ENCODE peak calls at places on chromosomes 11 and 22, in nine cellular contexts. O is fibroblast of pulmonary artery; F is NCI-H460; D is T-cell; X is AG08395; H is transverse colon; W is NCI-H2029 treated with DMSO at 0.1 percent for 48 hours; Y is stimulated activated CD8-positive, alpha-beta memory T cell treated with anti-CD3 and anti-CD28 coated beads, Interleukin-15, amount 100 ng/mL, for 1 hour; I is NCI-H345. A is an unnamed sample.

GRCh38 chr11:2691991-2692841 is 7.6 kb downstream of the KCNQ1OT1 start:
- DNase-seq in O (no peak), F (no peak), D (no peak), X (no peak), H (no peak), W (peak), Y (no peak), I (peak), A (no peak)

GRCh38 chr11:75673977-75674582 is 5.2 kb upstream of the MAP6 start:
- DNase-seq in O (peak), F (peak), D (no peak), X (peak), H (no peak), W (no peak), Y (no peak), I (no peak), A (peak)

GRCh38 chr22:29231971-29232959 is 26.6 kb downstream of the EMID1 start:
- DNase-seq in O (peak), F (no peak), D (no peak), X (no peak), H (no peak), W (no peak), Y (no peak), I (no peak), A (peak)

GRCh38 chr11:84947070-84947469 is 680.1 kb downstream of the DLG2 start:
- DNase-seq in O (no peak), F (no peak), D (no peak), X (no peak), H (no peak), W (no peak), Y (no peak), I (no peak), A (no peak)

GRCh38 chr22:17213976-17214375 is 5.3 kb downstream of the ADA2 start:
- DNase-seq in O (peak), F (peak), D (peak), X (no peak), H (peak), W (no peak), Y (peak), I (no peak), A (peak)

GRCh38 chr11:44319170-44319551 is 9.2 kb upstream of the ALX4 start:
- DNase-seq in O (no peak), F (no peak), D (no peak), X (no peak), H (no peak), W (no peak), Y (no peak), I (no peak), A (no peak)

GRCh38 chr11:100525635-100526034 is 161.5 kb upstream of the ARHGAP42 start:
- DNase-seq in O (no peak), F (no peak), D (no peak), X (no peak), H (no peak), W (no peak), Y (no peak), I (no peak), A (no peak)

GRCh38 chr11:66676279-66676919 is 1.3 kb downstream of the RBM4B start:
- DNase-seq in O (no peak), F (no peak), D (no peak), X (no peak), H (no peak), W (no peak), Y (no peak), I (no peak), A (no peak)

GRCh38 chr11:127071606-127072005 is 71.0 kb upstream of the KIRREL3 start:
- DNase-seq in O (no peak), F (no peak), D (no peak), X (no peak), H (no peak), W (no peak), Y (no peak), I (peak), A (no peak)

GRCh38 chr11:70200212-70200844 is 2.8 kb upstream of the FADD start:
- DNase-seq in O (no peak), F (no peak), D (no peak), X (no peak), H (no peak), W (no peak), Y (no peak), I (no peak), A (no peak)

GRCh38 chr11:120401506-120401905 is 65.3 kb downstream of the ARHGEF12 start:
- DNase-seq in O (no peak), F (no peak), D (no peak), X (no peak), H (no peak), W (peak), Y (no peak), I (no peak), A (no peak)

GRCh38 chr22:47333625-47334024 is 571.2 kb downstream of the TBC1D22A start:
- DNase-seq in O (peak), F (no peak), D (no peak), X (peak), H (no peak), W (peak), Y (no peak), I (peak), A (peak)

GRCh38 chr11:74680703-74681531 is 50.3 kb downstream of the CHRDL2 start:
- DNase-seq in O (no peak), F (no peak), D (peak), X (no peak), H (peak), W (no peak), Y (no peak), I (no peak), A (no peak)

GRCh38 chr11:126700773-126701554 is 299.6 kb downstream of the KIRREL3 start:
- DNase-seq in O (no peak), F (no peak), D (no peak), X (no peak), H (no peak), W (no peak), Y (no peak), I (no peak), A (no peak)

GRCh38 chr11:123195182-123196059 is at the start of gene CLMP:
- DNase-seq in O (peak), F (no peak), D (no peak), X (peak), H (peak), W (no peak), Y (no peak), I (no peak), A (peak)

GRCh38 chr11:27865105-27865504 is 164.8 kb upstream of the BDNF start:
- DNase-seq in O (no peak), F (no peak), D (no peak), X (no peak), H (no peak), W (no peak), Y (no peak), I (no peak), A (no peak)

GRCh38 chr11:75627879-75628668 is 40.8 kb downstream of the MAP6 start:
- DNase-seq in O (peak), F (no peak), D (no peak), X (peak), H (no peak), W (no peak), Y (no peak), I (no peak), A (no peak)

GRCh38 chr11:26847459-26847858 is 125.6 kb upstream of the SLC5A12 start:
- DNase-seq in O (peak), F (no peak), D (no peak), X (peak), H (no peak), W (no peak), Y (no peak), I (no peak), A (no peak)

GRCh38 chr11:29231991-29232390 is 784.8 kb downstream of the KCNA4 start:
- DNase-seq in O (peak), F (no peak), D (no peak), X (no peak), H (no peak), W (no peak), Y (no peak), I (no peak), A (peak)

GRCh38 chr22:45248832-45249561 is 8.3 kb upstream of the KIAA0930 start:
- DNase-seq in O (no peak), F (no peak), D (no peak), X (no peak), H (no peak), W (no peak), Y (no peak), I (no peak), A (no peak)

GRCh38 chr22:48235744-48236143 is 1473.3 kb downstream of the TBC1D22A start:
- DNase-seq in O (no peak), F (no peak), D (peak), X (no peak), H (no peak), W (no peak), Y (no peak), I (no peak), A (no peak)

GRCh38 chr11:66336234-66337102 is at the start of gene RIN1:
- DNase-seq in O (peak), F (peak), D (peak), X (peak), H (peak), W (no peak), Y (no peak), I (peak), A (peak)

GRCh38 chr11:8717876-8718753 is 35.5 kb downstream of the RPL27A start:
- DNase-seq in O (peak), F (no peak), D (no peak), X (peak), H (peak), W (peak), Y (no peak), I (no peak), A (peak)

GRCh38 chr22:43012390-43012789 is 2.6 kb downstream of the PACSIN2 start:
- DNase-seq in O (no peak), F (no peak), D (no peak), X (no peak), H (no peak), W (no peak), Y (no peak), I (no peak), A (no peak)

GRCh38 chr11:102225689-102226562 is 91.4 kb upstream of the BIRC3 start:
- DNase-seq in O (peak), F (no peak), D (no peak), X (peak), H (no peak), W (no peak), Y (no peak), I (no peak), A (peak)

GRCh38 chr11:103927535-103927934 is 108.9 kb upstream of the DDI1 start:
- DNase-seq in O (peak), F (no peak), D (no peak), X (peak), H (no peak), W (no peak), Y (no peak), I (no peak), A (peak)

GRCh38 chr11:107017433-107018227 is 646 bp downstream of the GUCY1A2 start:
- DNase-seq in O (peak), F (peak), D (no peak), X (peak), H (no peak), W (peak), Y (no peak), I (peak), A (peak)

GRCh38 chr22:38721551-38721950 is 15.8 kb downstream of the GTPBP1 start:
- DNase-seq in O (no peak), F (no peak), D (no peak), X (no peak), H (peak), W (no peak), Y (no peak), I (no peak), A (no peak)

GRCh38 chr22:23207786-23208325 is 27.5 kb downstream of the BCR start:
- DNase-seq in O (no peak), F (no peak), D (no peak), X (no peak), H (no peak), W (peak), Y (no peak), I (peak), A (no peak)

GRCh38 chr11:76524461-76524860 is 79.6 kb downstream of the EMSY start:
- DNase-seq in O (no peak), F (no peak), D (no peak), X (no peak), H (no peak), W (no peak), Y (no peak), I (no peak), A (no peak)

GRCh38 chr11:62708423-62709261 is 1.2 kb downstream of the GNG3 start:
- DNase-seq in O (no peak), F (no peak), D (peak), X (no peak), H (peak), W (no peak), Y (no peak), I (peak), A (no peak)

GRCh38 chr11:131691558-131692041 is 321.2 kb downstream of the NTM start:
- DNase-seq in O (peak), F (peak), D (no peak), X (peak), H (no peak), W (no peak), Y (no peak), I (no peak), A (peak)